ENCODE peak calls at places on chromosomes 16 and 17, in nine cellular contexts. Q is IMR-90, R is SK-N-SH, V is trophoblast cell, T is fibroblast of lung, Z is colonic mucosa, F is GM23248, J is endothelial cell of umbilical vein, X is mesendoderm. O is an unnamed sample.

GRCh38 chr16:13083687-13084086 is 182.3 kb downstream of the SHISA9 start:
- DNase-seq in R (no peak), X (peak; percentile 71), Q (no peak), Z (peak; percentile 42), V (no peak), F (no peak), J (no peak), T (no peak), O (no peak)

GRCh38 chr17:66715745-66716156 is 119.2 kb upstream of the CACNG5 start:
- DNase-seq in J (peak; percentile 70), F (peak; percentile 76), V (peak; percentile 20), Q (peak; percentile 75), Z (peak; percentile 46), X (peak; percentile 85), T (peak; percentile 73), R (peak; percentile 74), O (peak; percentile 72)

GRCh38 chr17:8153550-8153956 is 1.3 kb upstream of the PER1 start:
- DNase-seq in T (peak; percentile 98), R (no peak), J (peak; percentile 95), X (peak; percentile 72), V (no peak), F (peak; percentile 100), Q (peak; percentile 97), Z (peak; percentile 90), O (peak; percentile 91)

GRCh38 chr16:48165961-48166578 is 10.3 kb upstream of the ABCC12 start:
- DNase-seq in F (no peak), Z (no peak), R (no peak), V (no peak), T (peak; percentile 13), J (no peak), X (peak; percentile 46), Q (peak; percentile 17), O (peak; percentile 35)

GRCh38 chr17:48021964-48022363 is 15.6 kb downstream of the COPZ2 start:
- DNase-seq in F (no peak), X (no peak), T (no peak), Q (no peak), Z (no peak), R (no peak), J (no peak), V (no peak), O (no peak)

GRCh38 chr16:77169650-77170236 is 21.2 kb upstream of the MON1B start:
- DNase-seq in V (peak; percentile 30), Q (peak; percentile 34), X (peak; percentile 68), F (peak; percentile 41), Z (peak; percentile 34), T (peak; percentile 47), R (peak; percentile 45), J (peak; percentile 36), O (peak; percentile 48)

GRCh38 chr16:89352091-89352681 is 134.7 kb downstream of the ZNF778 start:
- DNase-seq in R (no peak), Q (no peak), T (no peak), Z (no peak), F (no peak), V (peak; percentile 51), J (no peak), X (no peak), O (no peak)

GRCh38 chr17:51677875-51678274 is 417.5 kb downstream of the UTP18 start:
- DNase-seq in Q (no peak), Z (no peak), X (no peak), J (no peak), V (no peak), R (no peak), T (no peak), F (no peak), O (no peak)

GRCh38 chr17:45355087-45355486 is 38.3 kb upstream of the MAP3K14 start:
- DNase-seq in V (peak; percentile 86), Q (no peak), T (no peak), Z (peak; percentile 3), X (peak; percentile 50), R (no peak), F (no peak), J (no peak), O (no peak)

GRCh38 chr17:72715906-72716572 is 376.4 kb downstream of the SLC39A11 start:
- DNase-seq in Z (no peak), F (peak; percentile 95), Q (peak; percentile 98), V (peak; percentile 63), J (no peak), X (peak; percentile 61), T (peak; percentile 96), R (no peak), O (peak; percentile 88)

GRCh38 chr17:29645516-29646051 is 22.9 kb upstream of the CORO6 start:
- DNase-seq in J (peak; percentile 46), X (no peak), R (peak; percentile 55), Q (peak; percentile 82), F (peak; percentile 94), T (peak; percentile 96), V (no peak), Z (peak; percentile 35), O (peak; percentile 94)

DNA sequence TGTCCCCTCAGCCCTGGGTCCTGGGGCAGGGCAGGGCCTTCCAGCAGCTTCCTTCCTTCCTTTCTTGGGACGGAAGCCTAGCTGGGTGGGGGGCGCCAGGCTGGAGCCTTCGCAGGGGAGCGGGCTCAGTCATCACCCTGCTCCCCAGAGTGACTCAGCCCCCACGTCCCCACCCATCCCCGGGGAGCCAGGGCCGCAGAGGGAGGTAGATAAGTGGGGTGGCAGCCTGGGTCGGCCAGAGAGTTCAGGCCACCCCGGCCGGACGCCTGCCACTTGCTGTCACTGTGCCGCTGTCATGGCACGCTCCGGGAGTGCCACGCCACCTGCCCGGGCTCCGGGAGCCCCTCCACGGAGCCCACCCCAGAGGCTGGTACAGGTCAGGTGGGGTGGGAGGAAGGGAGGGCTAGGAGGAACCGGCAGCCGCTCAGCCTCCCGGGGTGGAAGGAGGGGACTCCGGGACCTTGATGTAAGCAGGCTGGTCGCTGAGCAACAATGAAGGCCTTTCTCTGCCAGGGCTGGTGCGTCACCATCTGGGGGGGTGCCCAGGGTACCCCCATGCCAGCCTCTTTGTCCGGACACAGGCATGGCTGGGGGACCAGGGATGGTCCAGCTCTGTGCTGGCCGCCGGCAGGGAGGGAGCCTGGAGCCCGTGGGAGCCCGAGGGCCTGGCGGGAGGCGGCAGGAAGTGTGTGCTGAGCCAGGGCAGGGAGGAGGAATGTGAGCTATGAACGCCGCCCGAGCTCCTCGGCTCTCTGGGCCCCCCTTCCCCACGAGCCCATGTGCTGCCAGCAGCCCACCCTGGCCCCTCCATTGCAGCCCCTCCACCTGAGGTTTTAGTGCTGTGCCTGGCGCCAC is 6.6 kb downstream of the NHERF2 start:
- DNase-seq in Z (no peak), X (peak; percentile 45), R (peak; percentile 83), J (peak; percentile 70), Q (peak; percentile 54), V (no peak), F (peak; percentile 83), T (peak; percentile 55), O (peak; percentile 87)
- H3K4me1 ChIP-seq in Z (peaks cover 11% of the 10 kb centered on the region), X (no peaks in the 10 kb centered on the region), R (peaks cover 34% of the 10 kb centered on the region), J (peaks cover 50% of the 10 kb centered on the region), Q (peaks cover 53% of the 10 kb centered on the region), V (peaks cover 31% of the 10 kb centered on the region), F (peaks cover 26% of the 10 kb centered on the region), T (peaks cover 37% of the 10 kb centered on the region), O (peaks cover 31% of the 10 kb centered on the region)

GRCh38 chr16:57371494-57372371 is 557 bp upstream of the CX3CL1 start:
- DNase-seq in V (no peak), X (no peak), J (no peak), Z (peak; percentile 55), Q (no peak), F (no peak), T (no peak), R (no peak), O (no peak)
- H3K4me3 ChIP-seq in V (no peak overlapping the region), X (no peak overlapping the region), J (no peak overlapping the region), Z (peak overlapping the region; percentile 26), Q (no peak overlapping the region), F (no peak overlapping the region), T (no peak overlapping the region), R (peak overlapping the region; percentile 52), O (peak overlapping the region; percentile 81)

DNA sequence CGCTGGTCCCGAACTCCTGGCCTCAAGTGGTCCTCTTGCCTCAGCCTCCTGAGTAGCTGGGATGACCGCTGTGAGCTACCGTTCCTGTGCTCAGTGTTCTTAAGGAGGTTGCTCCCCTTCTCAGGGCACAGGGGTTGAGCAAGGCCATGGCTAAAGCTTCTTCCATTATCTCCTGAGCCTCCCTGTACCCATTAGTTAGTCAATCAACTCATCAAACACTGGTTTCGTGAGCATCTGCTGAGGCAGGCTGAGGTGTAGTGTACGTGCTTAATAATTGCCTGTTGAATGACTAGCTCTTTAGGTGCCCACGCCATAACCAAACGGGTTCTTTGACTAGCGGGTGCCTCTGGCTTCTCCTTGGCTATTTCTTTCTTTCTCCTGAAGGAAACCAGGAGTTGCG is 11.7 kb downstream of the SGCA start:
- DNase-seq in Z (no peak), J (no peak), V (no peak), T (no peak), R (no peak), X (no peak), Q (no peak), F (peak; percentile 49), O (no peak)
- H3K9ac ChIP-seq in Z (no peak overlapping the region), J (peak overlapping the region; percentile 57), V (no peak overlapping the region), T (peak overlapping the region; percentile 54), R (peak overlapping the region; percentile 55), X (peak overlapping the region; percentile 63), Q (peak overlapping the region; percentile 59), F (peak overlapping the region; percentile 100), O (peak overlapping the region; percentile 67)

GRCh38 chr16:85587763-85588474 is 25.2 kb upstream of the GSE1 start:
- DNase-seq in X (no peak), R (no peak), Q (no peak), T (no peak), J (no peak), V (no peak), F (no peak), Z (no peak), O (no peak)
- H3K4me1 ChIP-seq in X (peaks cover 11% of the 10 kb centered on the region), R (peaks cover 12% of the 10 kb centered on the region), Q (peaks cover 30% of the 10 kb centered on the region), T (peaks cover 9% of the 10 kb centered on the region), J (no peaks in the 10 kb centered on the region), V (peaks cover 7% of the 10 kb centered on the region), F (peaks cover 12% of the 10 kb centered on the region), Z (no peaks in the 10 kb centered on the region), O (peaks cover 16% of the 10 kb centered on the region)

DNA sequence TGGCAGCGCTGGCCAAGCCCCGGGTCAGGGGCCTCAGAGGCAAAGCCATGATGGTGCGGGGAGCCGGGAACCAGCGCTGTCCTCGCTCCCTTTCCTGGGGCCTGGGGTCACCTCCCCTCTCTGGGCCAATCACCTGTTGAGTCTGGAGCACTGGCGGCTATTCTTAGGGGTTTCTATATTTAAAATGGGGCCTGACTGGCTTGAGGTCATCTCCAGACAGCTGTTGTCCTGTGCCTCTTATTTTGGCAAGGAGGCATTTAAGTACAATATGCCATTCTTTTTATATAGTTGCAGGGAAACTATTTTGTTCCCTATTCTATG is at the start of gene COX6A2:
- DNase-seq in R (no peak), V (no peak), Z (no peak), X (no peak), T (no peak), Q (no peak), J (no peak), F (no peak), O (no peak)
- H3K4me3 ChIP-seq in R (peak within 1 kb of the TSS; percentile 33), V (no peak within 1 kb of the TSS), Z (peak within 1 kb of the TSS; percentile 27), X (no peak within 1 kb of the TSS), T (peak within 1 kb of the TSS; percentile 33), Q (peak within 1 kb of the TSS; percentile 38), J (no peak within 1 kb of the TSS), F (peak within 1 kb of the TSS; percentile 64), O (peak within 1 kb of the TSS; percentile 66)

O was measured in adipocyte.